ENCODE peak calls at places on chromosome 20, in six cellular contexts. E is heart left ventricle, Q is astrocyte, O is pancreas, P is MM.1S, Z is Panc1. U is an unnamed sample.

GRCh38 chr20:48606841-48607543 is 220.8 kb downstream of the PREX1 start:
- DNase-seq in E (no peak), Q (no peak), O (no peak), P (no peak), Z (no peak), U (no peak)

GRCh38 chr20:2879148-2879547 is 5.9 kb downstream of the PTPRA start:
- DNase-seq in E (no peak), Q (peak; percentile 82), O (no peak), P (no peak), Z (no peak), U (no peak)

GRCh38 chr20:49824206-49824605 is 11.6 kb downstream of the SLC9A8 start:
- DNase-seq in E (no peak), Q (peak; percentile 23), O (no peak), P (no peak), Z (no peak), U (no peak)

GRCh38 chr20:4717816-4718215 is 3.9 kb upstream of the PRND start:
- DNase-seq in E (no peak), Q (peak; percentile 14), O (no peak), P (no peak), Z (no peak), U (no peak)

GRCh38 chr20:48742233-48742632 is 85.6 kb downstream of the PREX1 start:
- DNase-seq in E (no peak), Q (no peak), O (no peak), P (no peak), Z (no peak), U (no peak)

GRCh38 chr20:41572010-41572572 is 46.1 kb downstream of the CHD6 start:
- DNase-seq in E (no peak), Q (no peak), O (no peak), P (no peak), Z (no peak), U (no peak)

GRCh38 chr20:11366660-11367059 is 551.0 kb upstream of the BTBD3 start:
- DNase-seq in E (no peak), Q (peak; percentile 89), O (no peak), P (no peak), Z (no peak), U (no peak)

GRCh38 chr20:50510706-50511401 is 671 bp downstream of the PTPN1 start:
- DNase-seq in E (peak; percentile 34), Q (no peak), O (peak; percentile 37), P (peak; percentile 9), Z (no peak), U (no peak)

GRCh38 chr20:37071481-37071911 is 24.3 kb downstream of the RBL1 start:
- DNase-seq in E (no peak), Q (peak; percentile 53), O (no peak), P (peak; percentile 53), Z (no peak), U (no peak)

DNA sequence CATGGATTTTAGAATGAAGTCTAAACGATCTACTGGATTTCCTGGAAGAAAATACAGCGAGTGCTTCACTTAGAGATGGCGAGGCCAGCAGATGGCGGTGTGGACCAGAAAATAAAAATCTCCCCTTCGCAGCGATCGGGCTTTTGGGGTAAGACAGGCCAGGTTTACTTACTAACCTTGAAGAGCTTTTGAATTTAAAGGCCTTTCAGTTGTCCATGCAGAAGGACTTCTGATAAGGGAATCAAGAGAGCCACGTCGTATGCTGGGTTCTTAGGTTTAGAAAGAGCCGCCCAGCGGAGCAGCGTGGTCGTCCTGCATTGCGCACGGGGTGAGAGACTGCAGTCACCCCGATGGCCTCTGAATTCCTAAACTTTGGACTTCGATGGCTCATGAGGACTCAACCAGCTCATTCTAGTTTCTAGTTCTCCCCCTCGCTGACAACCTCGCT is 125.2 kb upstream of the RALGAPA2 start:
- DNase-seq in E (peak; percentile 40), Q (peak; percentile 6), O (peak; percentile 38), P (peak; percentile 32), Z (no peak), U (no peak)
- H3K4me3 ChIP-seq in E (no peak overlapping the region), Q (no peak overlapping the region), O (no peak overlapping the region), P (no peak overlapping the region), Z (no peak overlapping the region), U (no peak overlapping the region)

GRCh38 chr20:62056377-62056776 is 9.3 kb downstream of the TAF4 start:
- DNase-seq in E (no peak), Q (no peak), O (no peak), P (no peak), Z (no peak), U (no peak)

GRCh38 chr20:62056975-62057374 is 8.7 kb downstream of the TAF4 start:
- DNase-seq in E (no peak), Q (no peak), O (no peak), P (no peak), Z (no peak), U (no peak)

GRCh38 chr20:62053465-62054196 is 12.1 kb downstream of the TAF4 start:
- DNase-seq in E (peak; percentile 5), Q (no peak), O (no peak), P (no peak), Z (no peak), U (no peak)

GRCh38 chr20:62054451-62054953 is 11.2 kb downstream of the TAF4 start:
- DNase-seq in E (peak; percentile 12), Q (no peak), O (no peak), P (no peak), Z (no peak), U (no peak)

GRCh38 chr20:62055106-62055861 is 10.4 kb downstream of the TAF4 start:
- DNase-seq in E (peak; percentile 7), Q (no peak), O (no peak), P (no peak), Z (no peak), U (no peak)
- TF ChIP-seq CTCF in E (no peak), Q (no peak), O (no peak), P (no peak), Z (no peak), U (no peak)

GRCh38 chr20:25118529-25118928 is 36.6 kb upstream of the VSX1 start:
- DNase-seq in E (no peak), Q (no peak), O (no peak), P (no peak), Z (no peak), U (no peak)

GRCh38 chr20:25120920-25121319 is 39.0 kb upstream of the VSX1 start:
- DNase-seq in E (no peak), Q (no peak), O (no peak), P (no peak), Z (no peak), U (no peak)

GRCh38 chr20:25120462-25120861 is 38.5 kb upstream of the VSX1 start:
- DNase-seq in E (no peak), Q (no peak), O (no peak), P (no peak), Z (no peak), U (no peak)

GRCh38 chr20:25117961-25118360 is 36.0 kb upstream of the VSX1 start:
- DNase-seq in E (no peak), Q (no peak), O (no peak), P (no peak), Z (no peak), U (no peak)

DNA sequence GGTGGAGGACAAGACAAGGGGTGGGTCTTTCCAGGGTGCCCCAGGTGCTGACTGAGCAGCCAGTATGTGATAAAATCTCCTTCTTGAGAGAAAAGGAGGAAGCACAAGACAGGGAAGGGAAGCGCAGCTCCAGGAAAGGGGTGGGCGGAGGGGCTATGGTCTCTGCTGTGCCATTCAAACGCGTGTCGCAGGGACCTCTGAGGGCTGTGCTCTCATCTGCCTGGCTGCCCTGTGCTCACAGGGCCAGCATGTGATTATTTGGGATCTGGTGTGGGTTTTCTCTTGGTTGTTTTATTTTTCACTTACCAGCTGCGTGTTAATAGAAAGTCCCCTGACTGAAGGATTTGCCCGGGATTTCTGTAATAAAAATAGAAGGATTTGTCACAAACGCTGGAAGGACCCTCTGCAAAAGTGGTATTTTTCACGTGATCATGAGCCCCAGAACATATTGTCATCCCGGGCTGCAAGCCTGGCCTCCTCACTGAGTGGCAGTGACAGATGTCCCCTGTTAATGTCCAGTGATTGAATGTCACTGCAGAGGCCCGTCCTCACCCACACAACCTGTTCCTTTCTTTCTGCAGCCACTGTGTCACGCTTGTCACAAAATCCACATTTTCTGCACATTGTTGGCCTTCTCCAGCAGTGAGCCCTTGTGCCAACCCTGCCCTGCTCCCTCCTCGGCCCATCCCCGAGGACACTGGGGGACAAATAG is 35.0 kb upstream of the VSX1 start:
- DNase-seq in E (no peak), Q (no peak), O (no peak), P (no peak), Z (no peak), U (no peak)
- H3K27me3 ChIP-seq in E (no peaks in the 10 kb centered on the region), Q (peaks cover 31% of the 10 kb centered on the region), O (no peaks in the 10 kb centered on the region), P (no peaks in the 10 kb centered on the region), Z (no peaks in the 10 kb centered on the region), U (peaks cover 2% of the 10 kb centered on the region)

GRCh38 chr20:5987383-5987782 is 36.9 kb downstream of the MCM8 start:
- DNase-seq in E (no peak), Q (no peak), O (no peak), P (no peak), Z (no peak), U (no peak)

GRCh38 chr20:5989539-5989938 is 39.1 kb downstream of the MCM8 start:
- DNase-seq in E (no peak), Q (no peak), O (no peak), P (no peak), Z (no peak), U (no peak)

GRCh38 chr20:5990946-5991345 is 40.5 kb downstream of the MCM8 start:
- DNase-seq in E (no peak), Q (no peak), O (no peak), P (no peak), Z (no peak), U (no peak)

GRCh38 chr20:5996765-5997164 is 46.3 kb downstream of the MCM8 start:
- DNase-seq in E (no peak), Q (no peak), O (no peak), P (peak; percentile 79), Z (no peak), U (peak; percentile 44)

GRCh38 chr20:5991623-5992441 is 41.4 kb downstream of the MCM8 start:
- DNase-seq in E (no peak), Q (peak; percentile 55), O (no peak), P (no peak), Z (no peak), U (no peak)
- H3K4me3 ChIP-seq in E (no peak overlapping the region), Q (no peak overlapping the region), O (no peak overlapping the region), P (no peak overlapping the region), Z (no peak overlapping the region), U (no peak overlapping the region)

GRCh38 chr20:59207742-59208357 is 44.2 kb downstream of the ZNF831 start:
- DNase-seq in E (peak; percentile 49), Q (no peak), O (peak; percentile 35), P (peak; percentile 59), Z (no peak), U (no peak)
- TF ChIP-seq CTCF in E (peak; percentile 63), Q (no peak), O (peak; percentile 19), P (peak; percentile 68), Z (peak; percentile 53), U (peak; percentile 88)

GRCh38 chr20:46894579-46894958 is at the start of gene EYA2:
- DNase-seq in E (no peak), Q (no peak), O (no peak), P (no peak), Z (no peak), U (peak; percentile 66)
- H3K27me3 ChIP-seq in E (peaks cover 5% of the 10 kb centered on the region), Q (peaks cover 58% of the 10 kb centered on the region), O (peaks cover 6% of the 10 kb centered on the region), P (peaks cover 15% of the 10 kb centered on the region), Z (peaks cover 20% of the 10 kb centered on the region), U (no peaks in the 10 kb centered on the region)

GRCh38 chr20:57671662-57672061 is 38.2 kb downstream of the PMEPA1 start:
- DNase-seq in E (no peak), Q (no peak), O (no peak), P (no peak), Z (no peak), U (no peak)
- H3K4me3 ChIP-seq in E (no peak overlapping the region), Q (no peak overlapping the region), O (no peak overlapping the region), P (no peak overlapping the region), Z (no peak overlapping the region), U (no peak overlapping the region)